ENCODE peak calls at places on chromosomes 5 and 9, in seven cellular contexts. One of them, this sample, is unnamed.

GRCh38 chr5:132190161-132190817 is 37.4 kb downstream of the P4HA2 start:
- DNase-seq in HCT116: peak; percentile 51
- DNase-seq in H1: no peak
- DNase-seq in SK-N-SH: peak; percentile 87
- DNase-seq in K562: peak; percentile 84
- DNase-seq in HepG2: peak; percentile 76
- DNase-seq in GM12878: no peak
- DNase-seq in this sample: peak; percentile 43

GRCh38 chr5:34555699-34556513 is 100.2 kb upstream of the RAI14 start:
- DNase-seq in HCT116: no peak
- DNase-seq in H1: no peak
- DNase-seq in SK-N-SH: no peak
- DNase-seq in K562: no peak
- DNase-seq in HepG2: no peak
- DNase-seq in GM12878: no peak
- DNase-seq in this sample: no peak

GRCh38 chr5:172089298-172090117 is 83.1 kb upstream of the FBXW11 start:
- DNase-seq in HCT116: no peak
- DNase-seq in H1: no peak
- DNase-seq in SK-N-SH: no peak
- DNase-seq in K562: no peak
- DNase-seq in HepG2: no peak
- DNase-seq in GM12878: no peak
- DNase-seq in this sample: no peak

GRCh38 chr5:34717426-34718327 is 61.5 kb downstream of the RAI14 start:
- DNase-seq in HCT116: no peak
- DNase-seq in H1: peak; percentile 63
- DNase-seq in SK-N-SH: no peak
- DNase-seq in K562: no peak
- DNase-seq in HepG2: no peak
- DNase-seq in GM12878: no peak
- DNase-seq in this sample: peak; percentile 79

GRCh38 chr9:91775011-91775707 is 174.9 kb downstream of the ROR2 start:
- DNase-seq in HCT116: peak; percentile 31
- DNase-seq in H1: peak; percentile 87
- DNase-seq in SK-N-SH: peak; percentile 86
- DNase-seq in K562: peak; percentile 74
- DNase-seq in HepG2: peak; percentile 43
- DNase-seq in GM12878: no peak
- DNase-seq in this sample: peak; percentile 71

GRCh38 chr9:73219985-73220626 is 68.4 kb downstream of the ANXA1 start:
- DNase-seq in HCT116: no peak
- DNase-seq in H1: no peak
- DNase-seq in SK-N-SH: no peak
- DNase-seq in K562: no peak
- DNase-seq in HepG2: no peak
- DNase-seq in GM12878: peak; percentile 40
- DNase-seq in this sample: no peak

GRCh38 chr5:16735092-16735970 is 118.5 kb upstream of the RETREG1 start:
- DNase-seq in HCT116: no peak
- DNase-seq in H1: no peak
- DNase-seq in SK-N-SH: no peak
- DNase-seq in K562: no peak
- DNase-seq in HepG2: peak; percentile 41
- DNase-seq in GM12878: no peak
- DNase-seq in this sample: no peak

GRCh38 chr5:179732918-179733763 is 519 bp downstream of the MAML1 start:
- DNase-seq in HCT116: no peak
- DNase-seq in H1: peak; percentile 67
- DNase-seq in SK-N-SH: peak; percentile 83
- DNase-seq in K562: peak; percentile 33
- DNase-seq in HepG2: no peak
- DNase-seq in GM12878: no peak
- DNase-seq in this sample: peak; percentile 15

GRCh38 chr9:72351538-72352453 is 13.2 kb downstream of the ZFAND5 start:
- DNase-seq in HCT116: no peak
- DNase-seq in H1: no peak
- DNase-seq in SK-N-SH: no peak
- DNase-seq in K562: no peak
- DNase-seq in HepG2: no peak
- DNase-seq in GM12878: no peak
- DNase-seq in this sample: no peak

GRCh38 chr5:175609504-175609903 is 48.4 kb upstream of the HRH2 start:
- DNase-seq in HCT116: no peak
- DNase-seq in H1: no peak
- DNase-seq in SK-N-SH: no peak
- DNase-seq in K562: no peak
- DNase-seq in HepG2: no peak
- DNase-seq in GM12878: no peak
- DNase-seq in this sample: no peak

GRCh38 chr5:150751096-150751891 is 7.5 kb downstream of the DCTN4 start:
- DNase-seq in HCT116: no peak
- DNase-seq in H1: no peak
- DNase-seq in SK-N-SH: peak; percentile 35
- DNase-seq in K562: no peak
- DNase-seq in HepG2: no peak
- DNase-seq in GM12878: no peak
- DNase-seq in this sample: no peak

GRCh38 chr9:18688581-18688980 is 214.6 kb downstream of the ADAMTSL1 start:
- DNase-seq in HCT116: no peak
- DNase-seq in H1: no peak
- DNase-seq in SK-N-SH: no peak
- DNase-seq in K562: no peak
- DNase-seq in HepG2: no peak
- DNase-seq in GM12878: no peak
- DNase-seq in this sample: no peak

GRCh38 chr5:150219142-150219541 is 29.3 kb downstream of the SLC6A7 start:
- DNase-seq in HCT116: no peak
- DNase-seq in H1: no peak
- DNase-seq in SK-N-SH: peak; percentile 50
- DNase-seq in K562: peak; percentile 54
- DNase-seq in HepG2: no peak
- DNase-seq in GM12878: no peak
- DNase-seq in this sample: no peak

GRCh38 chr5:181043285-181044092 is 3.4 kb downstream of the BTNL9 start:
- DNase-seq in HCT116: no peak
- DNase-seq in H1: no peak
- DNase-seq in SK-N-SH: no peak
- DNase-seq in K562: peak; percentile 67
- DNase-seq in HepG2: no peak
- DNase-seq in GM12878: no peak
- DNase-seq in this sample: no peak

GRCh38 chr5:179824745-179825112 is 4.0 kb downstream of the SQSTM1 start:
- DNase-seq in HCT116: no peak
- DNase-seq in H1: no peak
- DNase-seq in SK-N-SH: peak; percentile 8
- DNase-seq in K562: no peak
- DNase-seq in HepG2: no peak
- DNase-seq in GM12878: no peak
- DNase-seq in this sample: no peak

GRCh38 chr9:27844797-27845196 is 271.5 kb upstream of the C9orf72 start:
- DNase-seq in HCT116: no peak
- DNase-seq in H1: no peak
- DNase-seq in SK-N-SH: no peak
- DNase-seq in K562: no peak
- DNase-seq in HepG2: no peak
- DNase-seq in GM12878: no peak
- DNase-seq in this sample: no peak
- H3K27me3 ChIP-seq in HCT116: peaks cover 2% of the 10 kb centered on the region
- H3K27me3 ChIP-seq in H1: no peaks in the 10 kb centered on the region
- H3K27me3 ChIP-seq in SK-N-SH: no peaks in the 10 kb centered on the region
- H3K27me3 ChIP-seq in K562: no peaks in the 10 kb centered on the region
- H3K27me3 ChIP-seq in HepG2: no peaks in the 10 kb centered on the region
- H3K27me3 ChIP-seq in GM12878: no peaks in the 10 kb centered on the region
- H3K27me3 ChIP-seq in this sample: no peaks in the 10 kb centered on the region

DNA sequence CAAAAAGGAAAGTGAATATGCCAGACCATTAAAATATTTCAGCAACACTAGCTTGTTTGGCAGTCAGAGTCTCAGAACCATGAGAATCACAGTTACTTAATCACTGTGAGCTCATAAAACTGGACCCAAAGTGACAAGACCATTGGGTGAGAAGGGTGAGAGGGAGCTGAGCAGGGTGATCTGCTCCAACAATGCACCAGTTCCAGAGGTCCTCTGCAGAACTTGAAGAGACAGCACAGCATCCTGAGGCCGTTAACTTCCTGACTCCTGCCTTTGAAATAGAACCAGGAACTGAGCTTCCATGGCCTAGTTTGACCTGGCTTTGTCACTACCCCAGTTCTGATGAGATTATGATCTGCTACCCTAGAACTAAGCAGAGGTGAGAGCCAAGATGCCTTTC is 57.4 kb downstream of the NFIB start:
- DNase-seq in HCT116: no peak
- DNase-seq in H1: no peak
- DNase-seq in SK-N-SH: no peak
- DNase-seq in K562: no peak
- DNase-seq in HepG2: no peak
- DNase-seq in GM12878: no peak
- DNase-seq in this sample: no peak
- TF ChIP-seq YY1 in HCT116: no peak
- TF ChIP-seq YY1 in H1: no peak
- TF ChIP-seq YY1 in SK-N-SH: no peak
- TF ChIP-seq YY1 in K562: no peak
- TF ChIP-seq YY1 in HepG2: no peak
- TF ChIP-seq YY1 in GM12878: no peak
- TF ChIP-seq YY1 in this sample: no peak

GRCh38 chr5:10591946-10592345 is 28.1 kb downstream of the ANKRD33B start:
- DNase-seq in HCT116: no peak
- DNase-seq in H1: no peak
- DNase-seq in SK-N-SH: no peak
- DNase-seq in K562: no peak
- DNase-seq in HepG2: no peak
- DNase-seq in GM12878: no peak
- DNase-seq in this sample: no peak

GRCh38 chr5:10591159-10591558 is 27.3 kb downstream of the ANKRD33B start:
- DNase-seq in HCT116: no peak
- DNase-seq in H1: peak; percentile 20
- DNase-seq in SK-N-SH: no peak
- DNase-seq in K562: no peak
- DNase-seq in HepG2: no peak
- DNase-seq in GM12878: no peak
- DNase-seq in this sample: no peak

GRCh38 chr5:10592598-10592997 is 28.7 kb downstream of the ANKRD33B start:
- DNase-seq in HCT116: no peak
- DNase-seq in H1: no peak
- DNase-seq in SK-N-SH: no peak
- DNase-seq in K562: no peak
- DNase-seq in HepG2: no peak
- DNase-seq in GM12878: no peak
- DNase-seq in this sample: no peak

GRCh38 chr5:10588779-10589447 is 25.0 kb downstream of the ANKRD33B start:
- DNase-seq in HCT116: no peak
- DNase-seq in H1: no peak
- DNase-seq in SK-N-SH: no peak
- DNase-seq in K562: peak; percentile 98
- DNase-seq in HepG2: no peak
- DNase-seq in GM12878: no peak
- DNase-seq in this sample: no peak

GRCh38 chr5:10590226-10591047 is 26.6 kb downstream of the ANKRD33B start:
- DNase-seq in HCT116: no peak
- DNase-seq in H1: peak; percentile 46
- DNase-seq in SK-N-SH: peak; percentile 51
- DNase-seq in K562: peak; percentile 66
- DNase-seq in HepG2: no peak
- DNase-seq in GM12878: no peak
- DNase-seq in this sample: peak; percentile 86
- H3K9ac ChIP-seq in HCT116: peak overlapping the region; percentile 7
- H3K9ac ChIP-seq in H1: no peak overlapping the region
- H3K9ac ChIP-seq in SK-N-SH: no peak overlapping the region
- H3K9ac ChIP-seq in K562: peak overlapping the region; percentile 40
- H3K9ac ChIP-seq in HepG2: no peak overlapping the region
- H3K9ac ChIP-seq in GM12878: peak overlapping the region; percentile 0
- H3K9ac ChIP-seq in this sample: no peak overlapping the region

GRCh38 chr9:135138078-135138855 is 50.8 kb downstream of the OLFM1 start:
- DNase-seq in HCT116: no peak
- DNase-seq in H1: no peak
- DNase-seq in SK-N-SH: no peak
- DNase-seq in K562: no peak
- DNase-seq in HepG2: no peak
- DNase-seq in GM12878: no peak
- DNase-seq in this sample: no peak

GRCh38 chr9:135141183-135141774 is 53.8 kb downstream of the OLFM1 start:
- DNase-seq in HCT116: no peak
- DNase-seq in H1: no peak
- DNase-seq in SK-N-SH: no peak
- DNase-seq in K562: no peak
- DNase-seq in HepG2: no peak
- DNase-seq in GM12878: no peak
- DNase-seq in this sample: no peak

GRCh38 chr9:135136991-135137390 is 49.5 kb downstream of the OLFM1 start:
- DNase-seq in HCT116: no peak
- DNase-seq in H1: no peak
- DNase-seq in SK-N-SH: no peak
- DNase-seq in K562: no peak
- DNase-seq in HepG2: no peak
- DNase-seq in GM12878: no peak
- DNase-seq in this sample: no peak

GRCh38 chr9:135137398-135137832 is 49.9 kb downstream of the OLFM1 start:
- DNase-seq in HCT116: no peak
- DNase-seq in H1: no peak
- DNase-seq in SK-N-SH: peak; percentile 58
- DNase-seq in K562: peak; percentile 20
- DNase-seq in HepG2: no peak
- DNase-seq in GM12878: no peak
- DNase-seq in this sample: peak; percentile 60

DNA sequence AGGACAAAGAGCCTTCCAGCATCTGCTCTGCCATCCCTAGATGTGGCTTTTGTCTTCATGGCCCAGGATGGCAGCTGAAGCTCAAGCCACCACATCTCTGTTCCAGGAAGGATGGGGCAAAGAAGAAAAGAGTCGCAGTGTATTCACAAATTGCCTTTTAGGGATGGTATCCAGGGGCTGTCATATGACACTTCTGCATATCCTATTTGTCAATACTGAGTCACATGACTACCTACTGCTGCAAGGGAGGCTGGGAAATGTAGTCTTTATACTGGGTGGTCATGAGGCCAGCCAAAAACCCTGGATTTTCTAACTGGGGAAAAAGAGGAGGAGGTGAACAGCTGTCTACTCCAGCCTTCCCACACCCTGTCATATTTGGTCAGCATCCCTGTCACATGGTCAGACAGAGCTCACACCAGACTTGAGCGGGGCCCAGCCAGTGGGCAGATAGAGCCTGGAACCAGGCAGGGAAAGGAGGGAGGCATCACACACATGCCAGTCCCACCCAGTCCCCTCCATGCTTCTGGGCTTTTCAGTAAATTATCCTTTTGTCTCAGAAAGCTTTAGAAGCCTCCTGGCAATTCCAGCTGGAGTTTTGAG is 52.0 kb downstream of the OLFM1 start:
- DNase-seq in HCT116: no peak
- DNase-seq in H1: no peak
- DNase-seq in SK-N-SH: no peak
- DNase-seq in K562: peak; percentile 18
- DNase-seq in HepG2: no peak
- DNase-seq in GM12878: no peak
- DNase-seq in this sample: no peak
- H3K27me3 ChIP-seq in HCT116: peaks cover 8% of the 10 kb centered on the region
- H3K27me3 ChIP-seq in H1: no peaks in the 10 kb centered on the region
- H3K27me3 ChIP-seq in SK-N-SH: no peaks in the 10 kb centered on the region
- H3K27me3 ChIP-seq in K562: no peaks in the 10 kb centered on the region
- H3K27me3 ChIP-seq in HepG2: peaks cover 12% of the 10 kb centered on the region
- H3K27me3 ChIP-seq in GM12878: no peaks in the 10 kb centered on the region
- H3K27me3 ChIP-seq in this sample: peaks cover 60% of the 10 kb centered on the region